ENCODE peak calls at places on chromosomes 5 and 9, in four cellular contexts. J is IMR-90; U is effector memory CD4-positive, alpha-beta T cell; O is PC-9. K is an unnamed sample. For H3K4me1 and H3K36me3, the result is how much of the 10 kb centered on the place peaks cover.

GRCh38 chr5:151589878-151590570 is 1.1 kb downstream of the FAT2 start:
- DNase-seq in J (no peak), U (no peak), O (no peak), K (no peak)

GRCh38 chr5:158552241-158552640 is 547.5 kb downstream of the EBF1 start:
- DNase-seq in J (no peak), U (no peak), O (no peak), K (no peak)

GRCh38 chr5:150116667-150117395 is 30.5 kb upstream of the CSF1R start:
- DNase-seq in J (peak), U (no peak), O (peak), K (peak)

GRCh38 chr5:179142434-179143198 is 82.4 kb downstream of the ZNF354C start:
- DNase-seq in J (peak), U (no peak), O (no peak), K (no peak)

GRCh38 chr9:33458444-33458843 is 11.1 kb upstream of the AQP3 start:
- DNase-seq in J (peak), U (peak), O (peak), K (peak)

GRCh38 chr9:3751125-3751758 is 225.4 kb upstream of the RFX3 start:
- DNase-seq in J (peak), U (no peak), O (peak), K (no peak)

GRCh38 chr5:172849636-172850453 is 15.8 kb downstream of the ERGIC1 start:
- DNase-seq in J (no peak), U (no peak), O (no peak), K (no peak)

GRCh38 chr5:174935854-174936474 is 211.6 kb downstream of the MSX2 start:
- DNase-seq in J (peak), U (no peak), O (peak), K (peak)

GRCh38 chr9:93132287-93132927 is 1.6 kb downstream of the NINJ1 start:
- DNase-seq in J (no peak), U (no peak), O (peak), K (peak)

GRCh38 chr5:59712836-59713487 is 180.6 kb downstream of the PDE4D start:
- DNase-seq in J (no peak), U (no peak), O (no peak), K (peak)

GRCh38 chr5:137320056-137321045 is 178.8 kb downstream of the SPOCK1 start:
- DNase-seq in J (peak), U (no peak), O (peak), K (peak)

GRCh38 chr5:89697581-89697980 is 712.0 kb downstream of the CETN3 start:
- DNase-seq in J (no peak), U (no peak), O (no peak), K (no peak)

GRCh38 chr9:98794802-98795201 is 1.6 kb downstream of the ANKS6 start:
- DNase-seq in J (no peak), U (no peak), O (no peak), K (no peak)

GRCh38 chr9:98610196-98610595 is 98.5 kb downstream of the GABBR2 start:
- DNase-seq in J (peak), U (no peak), O (no peak), K (no peak)

GRCh38 chr5:52809884-52810283 is 22.2 kb downstream of the ITGA1 start:
- DNase-seq in J (peak), U (no peak), O (no peak), K (no peak)

GRCh38 chr5:101160002-101160401 is 256.9 kb upstream of the ST8SIA4 start:
- DNase-seq in J (no peak), U (no peak), O (no peak), K (no peak)

GRCh38 chr9:127589955-127590370 is 22.1 kb upstream of the STXBP1 start:
- DNase-seq in J (peak), U (no peak), O (peak), K (peak)

GRCh38 chr5:179234563-179235135 is 110.6 kb downstream of the ADAMTS2 start:
- DNase-seq in J (no peak), U (no peak), O (no peak), K (peak)

GRCh38 chr5:95759634-95760033 is 28.5 kb downstream of the RHOBTB3 start:
- DNase-seq in J (peak), U (no peak), O (no peak), K (no peak)

GRCh38 chr5:141529002-141529401 is 40.1 kb downstream of the PCDHGC5 start:
- DNase-seq in J (peak), U (no peak), O (no peak), K (no peak)

GRCh38 chr5:146425023-146425422 is 22.1 kb upstream of the TCERG1 start:
- DNase-seq in J (no peak), U (no peak), O (no peak), K (peak)

GRCh38 chr5:125274211-125274610 is 527.8 kb upstream of the ZNF608 start:
- DNase-seq in J (no peak), U (no peak), O (no peak), K (no peak)

GRCh38 chr9:38048319-38048969 is 20.6 kb downstream of the SHB start:
- DNase-seq in J (peak), U (no peak), O (no peak), K (no peak)

GRCh38 chr9:21831841-21832509 is 29.5 kb downstream of the MTAP start:
- DNase-seq in J (peak), U (no peak), O (no peak), K (no peak)

GRCh38 chr5:74206571-74207550 is 433.7 kb downstream of the ENC1 start:
- DNase-seq in J (peak), U (no peak), O (peak), K (no peak)

GRCh38 chr9:134863941-134864820 is 16.4 kb upstream of the FCN2 start:
- DNase-seq in J (no peak), U (no peak), O (no peak), K (peak)

GRCh38 chr9:85508616-85509015 is 233.1 kb downstream of the AGTPBP1 start:
- DNase-seq in J (no peak), U (no peak), O (no peak), K (peak)

GRCh38 chr5:178074266-178074952 is 38.9 kb upstream of the N4BP3 start:
- DNase-seq in J (no peak), U (no peak), O (no peak), K (no peak)

GRCh38 chr5:74837115-74837514 is 29.1 kb downstream of the FAM169A start:
- DNase-seq in J (no peak), U (no peak), O (no peak), K (no peak)

GRCh38 chr5:74766348-74766886 is 500 bp downstream of the GFM2 start:
- DNase-seq in J (peak), U (no peak), O (no peak), K (no peak)

GRCh38 chr5:31809037-31809910 is 170.3 kb downstream of the PDZD2 start:
- DNase-seq in J (peak), U (no peak), O (peak), K (peak)

GRCh38 chr5:97427235-97427634 is 244.2 kb upstream of the RIOK2 start:
- DNase-seq in J (no peak), U (no peak), O (no peak), K (no peak)

GRCh38 chr5:147935032-147935431 is 28.7 kb upstream of the C5orf46 start:
- DNase-seq in J (peak), U (no peak), O (peak), K (no peak)

GRCh38 chr9:20903214-20903613 is 128.2 kb downstream of the HACD4 start:
- DNase-seq in J (no peak), U (no peak), O (no peak), K (no peak)

GRCh38 chr9:36328798-36329411 is 70.7 kb upstream of the GNE start:
- DNase-seq in J (peak), U (no peak), O (peak), K (no peak)

DNA sequence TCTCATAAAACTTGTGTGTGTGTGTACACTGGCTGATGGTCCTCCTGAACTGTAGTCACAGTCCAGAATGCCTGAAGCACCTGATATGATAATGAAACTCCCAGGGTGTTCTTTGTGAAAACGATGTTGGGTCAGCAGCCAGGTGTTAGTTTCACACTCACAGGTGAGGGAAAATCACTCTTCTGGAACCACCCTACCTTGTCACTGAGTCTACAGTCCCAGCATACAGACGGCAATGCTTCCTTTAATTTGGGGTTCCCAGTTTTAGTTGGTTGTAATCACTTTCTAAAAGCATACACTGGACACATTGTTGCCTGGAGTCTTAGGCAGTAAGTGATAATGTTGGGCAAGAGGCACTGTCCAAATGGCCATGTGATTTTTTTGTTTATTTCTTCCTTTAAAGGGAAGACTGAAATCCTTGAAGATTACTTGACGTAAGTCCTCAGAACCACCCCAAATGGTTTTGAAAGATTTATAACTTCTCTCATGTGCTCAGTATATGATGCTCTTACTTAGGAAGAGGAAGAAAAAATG is 18.2 kb upstream of the MGAT1 start:
- DNase-seq in J (peak), U (no peak), O (no peak), K (no peak)
- H3K4me1 ChIP-seq in J (under half), U (under half), O (under half), K (under half)

DNA sequence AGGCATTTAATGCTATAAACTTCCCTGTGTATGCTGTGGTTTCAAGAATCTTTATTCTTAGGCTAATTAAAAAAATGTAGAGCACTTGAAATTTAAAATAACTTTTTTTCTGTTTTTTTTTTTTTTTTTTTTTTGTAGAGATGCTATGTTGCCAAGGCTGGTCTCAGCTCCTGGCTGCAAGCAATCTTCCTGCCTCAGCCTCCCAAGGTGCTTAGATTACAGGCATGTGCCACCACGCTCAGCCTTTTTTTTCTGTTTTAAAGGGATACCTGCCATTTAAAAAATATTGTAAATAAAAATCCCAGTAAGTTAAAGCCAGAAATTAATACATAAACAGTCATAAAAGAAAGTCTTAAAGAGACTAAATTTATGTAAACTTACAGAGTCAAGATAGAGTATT is 91.0 kb downstream of the SERINC5 start:
- DNase-seq in J (no peak), U (no peak), O (no peak), K (no peak)
- H3K36me3 ChIP-seq in J (under half), U (half or more), O (under half), K (half or more)

DNA sequence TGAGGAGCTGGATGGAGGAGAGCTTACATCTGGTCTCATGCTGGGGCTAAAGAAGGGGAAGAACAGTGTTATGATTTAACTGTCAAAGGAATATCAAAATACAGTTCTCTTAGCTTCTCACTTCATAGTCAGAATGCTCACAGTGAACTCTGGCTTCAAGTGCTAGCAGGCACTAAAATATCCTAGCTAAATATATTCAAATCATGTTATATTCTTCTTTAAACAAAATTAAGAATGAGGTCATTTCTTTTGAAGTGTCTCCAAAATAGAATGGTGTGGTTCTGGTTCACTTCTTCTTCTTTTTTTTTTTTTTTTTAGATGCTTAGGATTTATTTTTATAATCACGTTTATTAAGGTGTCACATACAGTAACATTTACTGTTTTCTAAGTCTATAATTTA is 89.4 kb downstream of the NR3C1 start:
- DNase-seq in J (no peak), U (no peak), O (no peak), K (no peak)
- H3K4me1 ChIP-seq in J (under half), U (under half), O (half or more), K (under half)

GRCh38 chr9:129812385-129812784 is 9.4 kb downstream of the TOR1B start:
- DNase-seq in J (no peak), U (no peak), O (no peak), K (no peak)

GRCh38 chr9:129813661-129814060 is 10.3 kb downstream of the TOR1A start:
- DNase-seq in J (no peak), U (no peak), O (no peak), K (no peak)

GRCh38 chr9:129815278-129815677 is 8.7 kb downstream of the TOR1A start:
- DNase-seq in J (no peak), U (no peak), O (no peak), K (no peak)

GRCh38 chr9:129814432-129815223 is 9.3 kb downstream of the TOR1A start:
- DNase-seq in J (no peak), U (no peak), O (no peak), K (no peak)

GRCh38 chr9:129816501-129817435 is 7.2 kb downstream of the TOR1A start:
- DNase-seq in J (no peak), U (no peak), O (no peak), K (no peak)
- H3K36me3 ChIP-seq in J (half or more), U (half or more), O (under half), K (half or more)

DNA sequence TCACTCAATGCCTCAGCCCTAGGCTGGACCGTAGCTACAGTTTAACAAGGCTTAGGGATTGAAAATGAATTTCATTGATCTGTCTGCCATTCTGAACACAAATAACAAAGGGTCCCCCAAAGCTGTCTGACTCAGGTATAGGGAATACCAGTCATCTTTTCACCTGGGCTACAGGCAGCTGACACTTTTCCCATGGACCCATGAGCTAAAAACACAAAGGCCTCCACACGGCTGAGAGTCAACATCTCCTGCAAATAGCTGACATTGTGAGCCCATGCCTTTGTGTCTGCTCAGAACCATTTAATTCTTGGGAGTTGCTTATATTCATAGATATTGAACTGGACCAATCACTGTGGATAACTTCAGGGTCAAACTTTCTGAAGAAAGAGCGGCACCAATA is 121.1 kb upstream of the SLIT3 start:
- DNase-seq in J (no peak), U (no peak), O (no peak), K (peak)
- H3K4me1 ChIP-seq in J (under half), U (under half), O (under half), K (under half)

GRCh38 chr9:70297141-70297540 is 38.4 kb downstream of the SMC5 start:
- DNase-seq in J (peak), U (no peak), O (no peak), K (no peak)
- H3K36me3 ChIP-seq in J (under half), U (under half), O (half or more), K (half or more)